ENCODE peak calls at places on chromosomes 3 and 15, in seven cellular contexts. X is left colon; J is naive thymus-derived CD8-positive, alpha-beta T cell; N is effector memory CD8-positive, alpha-beta T cell; M is SJSA1; D is stimulated activated CD4-positive, alpha-beta T cell treated with anti-CD3 and anti-CD28 coated beads, Interleukin-1b, Interleukin-23, amount 100 ng/mL, for 4 hours; B is Right ventricle myocardium superior. A is an unnamed sample.

GRCh38 chr3:19934098-19934566 is at the start of gene EFHB:
- DNase-seq in J (no peak), X (peak), N (no peak), B (peak), M (no peak), D (no peak), A (no peak)

GRCh38 chr3:10907262-10907661 is 85.3 kb upstream of the SLC6A1 start:
- DNase-seq in M (no peak), N (no peak), X (no peak), J (no peak), B (no peak), D (no peak), A (no peak)

GRCh38 chr3:123390865-123391613 is 57.9 kb downstream of the ADCY5 start:
- DNase-seq in X (no peak), M (no peak), J (no peak), B (no peak), D (no peak), N (no peak), A (no peak)

GRCh38 chr3:17942856-17943255 is 200.4 kb upstream of the TBC1D5 start:
- DNase-seq in N (no peak), J (no peak), M (no peak), D (no peak), B (no peak), X (no peak), A (no peak)

GRCh38 chr3:187811580-187812250 is 66.4 kb upstream of the BCL6 start:
- DNase-seq in M (no peak), N (no peak), X (no peak), B (no peak), D (no peak), J (no peak), A (no peak)

GRCh38 chr3:63069780-63070540 is 194.7 kb upstream of the CADPS start:
- DNase-seq in B (no peak), J (no peak), D (no peak), M (no peak), X (no peak), N (no peak), A (no peak)

GRCh38 chr3:71061581-71061980 is 521.9 kb downstream of the FOXP1 start:
- DNase-seq in D (no peak), N (no peak), J (no peak), X (no peak), B (no peak), M (no peak), A (no peak)

GRCh38 chr3:61974662-61975061 is 398.7 kb downstream of the FEZF2 start:
- DNase-seq in J (no peak), X (no peak), D (no peak), M (no peak), N (no peak), B (no peak), A (no peak)

GRCh38 chr15:35616436-35617271 is 70.7 kb upstream of the DPH6 start:
- DNase-seq in B (no peak), J (no peak), D (no peak), X (no peak), M (no peak), N (no peak), A (no peak)

GRCh38 chr3:100880072-100880471 is 113.1 kb downstream of the ABI3BP start:
- DNase-seq in X (no peak), B (peak), M (no peak), N (no peak), D (no peak), J (no peak), A (peak)

GRCh38 chr15:76576526-76577279 is 240.1 kb downstream of the ISL2 start:
- DNase-seq in N (no peak), X (peak), J (no peak), B (peak), M (no peak), D (no peak), A (peak)

GRCh38 chr3:152232679-152233078 is 36.0 kb upstream of the MBNL1 start:
- DNase-seq in X (no peak), M (no peak), B (no peak), J (no peak), D (no peak), N (no peak), A (no peak)

GRCh38 chr15:74336061-74337005 is 31.1 kb downstream of the CYP11A1 start:
- DNase-seq in X (no peak), M (no peak), J (no peak), D (no peak), B (no peak), N (no peak), A (peak)

GRCh38 chr3:128489860-128490649 is 2.9 kb downstream of the GATA2 start:
- DNase-seq in B (peak), M (no peak), X (no peak), N (no peak), J (no peak), D (no peak), A (peak)

GRCh38 chr3:65953881-65954733 is 84.6 kb downstream of the MAGI1 start:
- DNase-seq in M (no peak), X (peak), D (no peak), B (peak), J (no peak), N (no peak), A (no peak)

GRCh38 chr3:126126811-126127431 is 43.0 kb upstream of the SLC41A3 start:
- DNase-seq in D (no peak), B (peak), J (no peak), M (peak), X (peak), N (no peak), A (peak)

GRCh38 chr3:54733079-54733478 is 194.8 kb downstream of the LRTM1 start:
- DNase-seq in B (no peak), N (no peak), J (no peak), M (no peak), D (no peak), X (no peak), A (no peak)

GRCh38 chr3:195185574-195185973 is 85.4 kb downstream of the XXYLT1 start:
- DNase-seq in B (no peak), J (no peak), X (no peak), N (no peak), M (no peak), D (no peak), A (peak)

GRCh38 chr15:78170848-78171773 is 21.9 kb downstream of the IDH3A start:
- DNase-seq in N (no peak), J (no peak), X (no peak), D (no peak), M (no peak), B (no peak), A (peak)

GRCh38 chr15:23437146-23437545 is 9.9 kb downstream of the GOLGA6L2 start:
- DNase-seq in M (no peak), X (no peak), B (no peak), J (no peak), N (no peak), D (no peak), A (no peak)

GRCh38 chr3:177538064-177538742 is 340.9 kb upstream of the TBL1XR1 start:
- DNase-seq in N (no peak), B (peak), J (no peak), M (no peak), X (no peak), D (no peak), A (no peak)

GRCh38 chr3:144142151-144142855 is 170.7 kb downstream of the DIPK2A start:
- DNase-seq in D (no peak), X (no peak), N (no peak), J (no peak), B (no peak), M (no peak), A (peak)

GRCh38 chr15:78125267-78125666 is 6.0 kb downstream of the CIB2 start:
- DNase-seq in N (no peak), M (no peak), X (no peak), J (no peak), D (no peak), B (no peak), A (no peak)

GRCh38 chr3:38623539-38623938 is 25.9 kb downstream of the SCN5A start:
- DNase-seq in B (no peak), J (no peak), X (no peak), N (no peak), M (no peak), D (no peak), A (no peak)

GRCh38 chr15:85706779-85707518 is 87.8 kb downstream of the KLHL25 start:
- DNase-seq in B (no peak), M (no peak), J (no peak), X (peak), N (peak), D (no peak), A (no peak)

GRCh38 chr3:39178553-39178952 is 13.8 kb downstream of the XIRP1 start:
- DNase-seq in M (no peak), N (no peak), B (no peak), J (no peak), D (no peak), X (no peak), A (no peak)